ENCODE peak calls at places on chromosomes 1 and 21, in six cellular contexts. One of them, this sample, is unnamed. For H3K9me3 and H3K4me1, the result is how much of the 10 kb centered on the place peaks cover.

GRCh38 chr1:57473448-57473847 is 49.6 kb upstream of the DAB1 start:
- DNase-seq in mucosa of descending colon: no peak
- DNase-seq in HAP-1: no peak
- DNase-seq in cardiac muscle cell: no peak
- DNase-seq in heart left ventricle: no peak
- DNase-seq in thoracic aorta: no peak
- DNase-seq in this sample: no peak

GRCh38 chr1:76336951-76337371 is 262.4 kb downstream of the ST6GALNAC3 start:
- DNase-seq in mucosa of descending colon: peak
- DNase-seq in HAP-1: no peak
- DNase-seq in cardiac muscle cell: peak
- DNase-seq in heart left ventricle: peak
- DNase-seq in thoracic aorta: peak
- DNase-seq in this sample: no peak

GRCh38 chr1:76086109-76086508 is 11.6 kb downstream of the ST6GALNAC3 start:
- DNase-seq in mucosa of descending colon: no peak
- DNase-seq in HAP-1: no peak
- DNase-seq in cardiac muscle cell: no peak
- DNase-seq in heart left ventricle: no peak
- DNase-seq in thoracic aorta: no peak
- DNase-seq in this sample: no peak

GRCh38 chr21:29114765-29115164 is 15.7 kb upstream of the MAP3K7CL start:
- DNase-seq in mucosa of descending colon: no peak
- DNase-seq in HAP-1: no peak
- DNase-seq in cardiac muscle cell: no peak
- DNase-seq in heart left ventricle: no peak
- DNase-seq in thoracic aorta: no peak
- DNase-seq in this sample: no peak

GRCh38 chr1:177948336-177948972 is 21.4 kb downstream of the SEC16B start:
- DNase-seq in mucosa of descending colon: peak
- DNase-seq in HAP-1: peak
- DNase-seq in cardiac muscle cell: peak
- DNase-seq in heart left ventricle: peak
- DNase-seq in thoracic aorta: no peak
- DNase-seq in this sample: peak

GRCh38 chr1:12580054-12580887 is 37.7 kb downstream of the DHRS3 start:
- DNase-seq in mucosa of descending colon: no peak
- DNase-seq in HAP-1: no peak
- DNase-seq in cardiac muscle cell: no peak
- DNase-seq in heart left ventricle: no peak
- DNase-seq in thoracic aorta: no peak
- DNase-seq in this sample: no peak

GRCh38 chr1:16164821-16165364 is 9.0 kb upstream of the EPHA2 start:
- DNase-seq in mucosa of descending colon: no peak
- DNase-seq in HAP-1: no peak
- DNase-seq in cardiac muscle cell: no peak
- DNase-seq in heart left ventricle: no peak
- DNase-seq in thoracic aorta: no peak
- DNase-seq in this sample: no peak

GRCh38 chr1:88655685-88656299 is 28.3 kb upstream of the PKN2 start:
- DNase-seq in mucosa of descending colon: no peak
- DNase-seq in HAP-1: no peak
- DNase-seq in cardiac muscle cell: peak
- DNase-seq in heart left ventricle: no peak
- DNase-seq in thoracic aorta: no peak
- DNase-seq in this sample: peak

GRCh38 chr1:86515597-86515996 is 31.3 kb upstream of the CLCA4 start:
- DNase-seq in mucosa of descending colon: peak
- DNase-seq in HAP-1: peak
- DNase-seq in cardiac muscle cell: peak
- DNase-seq in heart left ventricle: no peak
- DNase-seq in thoracic aorta: no peak
- DNase-seq in this sample: no peak

GRCh38 chr1:225815526-225816178 is 5.7 kb downstream of the EPHX1 start:
- DNase-seq in mucosa of descending colon: no peak
- DNase-seq in HAP-1: no peak
- DNase-seq in cardiac muscle cell: no peak
- DNase-seq in heart left ventricle: no peak
- DNase-seq in thoracic aorta: no peak
- DNase-seq in this sample: no peak

GRCh38 chr1:167683641-167684502 is 37.9 kb upstream of the MPZL1 start:
- DNase-seq in mucosa of descending colon: no peak
- DNase-seq in HAP-1: no peak
- DNase-seq in cardiac muscle cell: peak
- DNase-seq in heart left ventricle: peak
- DNase-seq in thoracic aorta: no peak
- DNase-seq in this sample: peak

GRCh38 chr1:39187276-39188046 is 17.0 kb upstream of the MACF1 start:
- DNase-seq in mucosa of descending colon: no peak
- DNase-seq in HAP-1: no peak
- DNase-seq in cardiac muscle cell: no peak
- DNase-seq in heart left ventricle: no peak
- DNase-seq in thoracic aorta: no peak
- DNase-seq in this sample: no peak

GRCh38 chr1:173195596-173196088 is 11.5 kb downstream of the TNFSF4 start:
- DNase-seq in mucosa of descending colon: no peak
- DNase-seq in HAP-1: no peak
- DNase-seq in cardiac muscle cell: no peak
- DNase-seq in heart left ventricle: no peak
- DNase-seq in thoracic aorta: no peak
- DNase-seq in this sample: no peak

GRCh38 chr1:51439895-51440294 is 79.2 kb downstream of the EPS15 start:
- DNase-seq in mucosa of descending colon: no peak
- DNase-seq in HAP-1: no peak
- DNase-seq in cardiac muscle cell: no peak
- DNase-seq in heart left ventricle: no peak
- DNase-seq in thoracic aorta: no peak
- DNase-seq in this sample: no peak

GRCh38 chr1:56446531-56447098 is 132.7 kb downstream of the PLPP3 start:
- DNase-seq in mucosa of descending colon: peak
- DNase-seq in HAP-1: no peak
- DNase-seq in cardiac muscle cell: no peak
- DNase-seq in heart left ventricle: peak
- DNase-seq in thoracic aorta: peak
- DNase-seq in this sample: no peak

GRCh38 chr1:43554444-43554992 is 23.8 kb downstream of the PTPRF start:
- DNase-seq in mucosa of descending colon: no peak
- DNase-seq in HAP-1: peak
- DNase-seq in cardiac muscle cell: peak
- DNase-seq in heart left ventricle: no peak
- DNase-seq in thoracic aorta: no peak
- DNase-seq in this sample: peak

GRCh38 chr1:65114312-65114711 is 33.7 kb upstream of the AK4 start:
- DNase-seq in mucosa of descending colon: no peak
- DNase-seq in HAP-1: no peak
- DNase-seq in cardiac muscle cell: peak
- DNase-seq in heart left ventricle: peak
- DNase-seq in thoracic aorta: no peak
- DNase-seq in this sample: no peak

GRCh38 chr1:48450505-48450904 is 21.5 kb downstream of the SPATA6 start:
- DNase-seq in mucosa of descending colon: peak
- DNase-seq in HAP-1: no peak
- DNase-seq in cardiac muscle cell: no peak
- DNase-seq in heart left ventricle: no peak
- DNase-seq in thoracic aorta: no peak
- DNase-seq in this sample: no peak

GRCh38 chr1:245583081-245583480 is 428.3 kb downstream of the KIF26B start:
- DNase-seq in mucosa of descending colon: no peak
- DNase-seq in HAP-1: no peak
- DNase-seq in cardiac muscle cell: no peak
- DNase-seq in heart left ventricle: no peak
- DNase-seq in thoracic aorta: no peak
- DNase-seq in this sample: no peak

GRCh38 chr1:88302843-88303486 is 381.1 kb upstream of the PKN2 start:
- DNase-seq in mucosa of descending colon: peak
- DNase-seq in HAP-1: peak
- DNase-seq in cardiac muscle cell: peak
- DNase-seq in heart left ventricle: no peak
- DNase-seq in thoracic aorta: no peak
- DNase-seq in this sample: no peak

GRCh38 chr1:171245458-171246064 is 2.7 kb upstream of the FMO1 start:
- DNase-seq in mucosa of descending colon: peak
- DNase-seq in HAP-1: peak
- DNase-seq in cardiac muscle cell: peak
- DNase-seq in heart left ventricle: no peak
- DNase-seq in thoracic aorta: no peak
- DNase-seq in this sample: no peak

GRCh38 chr1:203324103-203325003 is 19.0 kb downstream of the BTG2 start:
- DNase-seq in mucosa of descending colon: peak
- DNase-seq in HAP-1: no peak
- DNase-seq in cardiac muscle cell: no peak
- DNase-seq in heart left ventricle: peak
- DNase-seq in thoracic aorta: no peak
- DNase-seq in this sample: no peak

GRCh38 chr1:112706505-112707216 is at the start of gene RHOC:
- DNase-seq in mucosa of descending colon: peak
- DNase-seq in HAP-1: peak
- DNase-seq in cardiac muscle cell: peak
- DNase-seq in heart left ventricle: peak
- DNase-seq in thoracic aorta: no peak
- DNase-seq in this sample: peak

GRCh38 chr1:234340528-234340927 is 32.7 kb upstream of the COA6 start:
- DNase-seq in mucosa of descending colon: no peak
- DNase-seq in HAP-1: no peak
- DNase-seq in cardiac muscle cell: no peak
- DNase-seq in heart left ventricle: no peak
- DNase-seq in thoracic aorta: no peak
- DNase-seq in this sample: no peak
- H3K9me3 ChIP-seq in mucosa of descending colon: under half
- H3K9me3 ChIP-seq in HAP-1: under half
- H3K9me3 ChIP-seq in cardiac muscle cell: under half
- H3K9me3 ChIP-seq in heart left ventricle: under half
- H3K9me3 ChIP-seq in thoracic aorta: under half
- H3K9me3 ChIP-seq in this sample: under half

GRCh38 chr1:17880429-17880828 is 125.3 kb downstream of the ACTL8 start:
- DNase-seq in mucosa of descending colon: no peak
- DNase-seq in HAP-1: no peak
- DNase-seq in cardiac muscle cell: no peak
- DNase-seq in heart left ventricle: no peak
- DNase-seq in thoracic aorta: no peak
- DNase-seq in this sample: no peak

GRCh38 chr1:17875882-17876280 is 120.7 kb downstream of the ACTL8 start:
- DNase-seq in mucosa of descending colon: no peak
- DNase-seq in HAP-1: no peak
- DNase-seq in cardiac muscle cell: peak
- DNase-seq in heart left ventricle: no peak
- DNase-seq in thoracic aorta: no peak
- DNase-seq in this sample: no peak

GRCh38 chr1:17877316-17877715 is 122.2 kb downstream of the ACTL8 start:
- DNase-seq in mucosa of descending colon: no peak
- DNase-seq in HAP-1: no peak
- DNase-seq in cardiac muscle cell: no peak
- DNase-seq in heart left ventricle: no peak
- DNase-seq in thoracic aorta: no peak
- DNase-seq in this sample: no peak

GRCh38 chr1:17878837-17879236 is 123.7 kb downstream of the ACTL8 start:
- DNase-seq in mucosa of descending colon: no peak
- DNase-seq in HAP-1: no peak
- DNase-seq in cardiac muscle cell: no peak
- DNase-seq in heart left ventricle: no peak
- DNase-seq in thoracic aorta: no peak
- DNase-seq in this sample: peak

GRCh38 chr1:17877896-17878295 is 122.8 kb downstream of the ACTL8 start:
- DNase-seq in mucosa of descending colon: no peak
- DNase-seq in HAP-1: no peak
- DNase-seq in cardiac muscle cell: no peak
- DNase-seq in heart left ventricle: no peak
- DNase-seq in thoracic aorta: no peak
- DNase-seq in this sample: no peak
- H3K4me1 ChIP-seq in mucosa of descending colon: under half
- H3K4me1 ChIP-seq in HAP-1: under half
- H3K4me1 ChIP-seq in cardiac muscle cell: under half
- H3K4me1 ChIP-seq in heart left ventricle: under half
- H3K4me1 ChIP-seq in thoracic aorta: under half
- H3K4me1 ChIP-seq in this sample: under half

DNA sequence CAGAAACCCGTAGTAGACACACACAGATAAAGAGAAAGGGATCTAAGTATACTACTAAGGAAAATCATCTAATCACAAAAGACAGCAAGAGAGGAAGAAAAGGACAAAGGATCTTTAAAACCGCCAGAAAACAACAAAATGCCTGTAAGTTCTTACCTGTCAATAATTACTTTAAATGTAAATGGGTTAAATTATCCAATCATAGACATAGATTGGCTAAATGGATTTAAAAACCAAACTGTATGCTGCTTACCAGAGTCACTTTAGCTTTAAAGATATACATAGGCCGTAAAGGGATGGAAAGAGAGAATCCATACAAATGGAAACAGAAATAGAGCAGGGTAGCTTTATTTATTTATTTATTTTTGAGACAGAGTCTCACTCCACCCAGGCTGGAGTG is 44.0 kb downstream of the FLVCR1 start:
- DNase-seq in mucosa of descending colon: no peak
- DNase-seq in HAP-1: no peak
- DNase-seq in cardiac muscle cell: no peak
- DNase-seq in heart left ventricle: no peak
- DNase-seq in thoracic aorta: no peak
- DNase-seq in this sample: no peak
- H3K9me3 ChIP-seq in mucosa of descending colon: under half
- H3K9me3 ChIP-seq in HAP-1: under half
- H3K9me3 ChIP-seq in cardiac muscle cell: under half
- H3K9me3 ChIP-seq in heart left ventricle: under half
- H3K9me3 ChIP-seq in thoracic aorta: under half
- H3K9me3 ChIP-seq in this sample: under half

GRCh38 chr1:29785554-29785953 is 549.2 kb downstream of the PTPRU start:
- DNase-seq in mucosa of descending colon: no peak
- DNase-seq in HAP-1: no peak
- DNase-seq in cardiac muscle cell: no peak
- DNase-seq in heart left ventricle: no peak
- DNase-seq in thoracic aorta: no peak
- DNase-seq in this sample: no peak

GRCh38 chr1:29786195-29786594 is 549.9 kb downstream of the PTPRU start:
- DNase-seq in mucosa of descending colon: no peak
- DNase-seq in HAP-1: no peak
- DNase-seq in cardiac muscle cell: no peak
- DNase-seq in heart left ventricle: no peak
- DNase-seq in thoracic aorta: no peak
- DNase-seq in this sample: no peak

GRCh38 chr1:29783501-29784275 is 547.4 kb downstream of the PTPRU start:
- DNase-seq in mucosa of descending colon: no peak
- DNase-seq in HAP-1: no peak
- DNase-seq in cardiac muscle cell: no peak
- DNase-seq in heart left ventricle: no peak
- DNase-seq in thoracic aorta: no peak
- DNase-seq in this sample: no peak

GRCh38 chr1:29784276-29785136 is 548.2 kb downstream of the PTPRU start:
- DNase-seq in mucosa of descending colon: no peak
- DNase-seq in HAP-1: no peak
- DNase-seq in cardiac muscle cell: no peak
- DNase-seq in heart left ventricle: no peak
- DNase-seq in thoracic aorta: no peak
- DNase-seq in this sample: no peak

DNA sequence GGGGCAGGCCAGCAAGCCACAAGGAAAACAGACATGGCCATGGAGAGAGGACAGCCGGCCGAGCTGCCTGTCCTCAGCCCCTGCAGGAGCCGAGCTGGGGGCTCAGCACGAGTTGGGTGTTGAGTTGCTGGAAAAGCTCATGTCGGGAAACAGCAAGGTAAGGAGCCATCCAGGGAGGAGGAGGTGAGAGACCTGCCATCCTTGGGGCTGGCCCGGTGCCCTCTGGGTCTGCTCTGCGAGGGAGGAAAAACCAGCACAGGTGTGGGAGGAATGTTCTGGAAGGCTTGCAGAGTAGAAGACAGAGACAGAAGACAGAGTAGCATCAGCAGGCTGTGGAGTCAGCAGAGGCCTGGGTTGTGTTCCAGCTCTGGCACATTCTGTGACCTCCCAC is 548.8 kb downstream of the PTPRU start:
- DNase-seq in mucosa of descending colon: no peak
- DNase-seq in HAP-1: no peak
- DNase-seq in cardiac muscle cell: no peak
- DNase-seq in heart left ventricle: no peak
- DNase-seq in thoracic aorta: no peak
- DNase-seq in this sample: no peak
- H3K4me1 ChIP-seq in mucosa of descending colon: under half
- H3K4me1 ChIP-seq in HAP-1: under half
- H3K4me1 ChIP-seq in cardiac muscle cell: under half
- H3K4me1 ChIP-seq in heart left ventricle: under half
- H3K4me1 ChIP-seq in thoracic aorta: under half
- H3K4me1 ChIP-seq in this sample: under half